ENCODE peak calls at places on chromosomes 6 and 20, in seven cellular contexts. One of them, this sample, is unnamed.

GRCh38 chr6:128508588-128509296 is 11.7 kb downstream of the PTPRK start:
- DNase-seq in GM13977: no peak
- DNase-seq in OCI-LY7: no peak
- DNase-seq in foreskin fibroblast: peak; percentile 95
- DNase-seq in A549: peak; percentile 86
- DNase-seq in bronchial epithelial cell: peak; percentile 96
- DNase-seq in astrocyte of the spinal cord: peak; percentile 87
- DNase-seq in this sample: no peak

GRCh38 chr6:166032366-166033171 is 135.1 kb downstream of the TBXT start:
- DNase-seq in A549: peak; percentile 89
- DNase-seq in OCI-LY7: no peak
- DNase-seq in foreskin fibroblast: peak; percentile 80
- DNase-seq in astrocyte of the spinal cord: peak; percentile 86
- DNase-seq in bronchial epithelial cell: no peak
- DNase-seq in GM13977: no peak
- DNase-seq in this sample: no peak

GRCh38 chr6:51569594-51569993 is 517.8 kb downstream of the PKHD1 start:
- DNase-seq in bronchial epithelial cell: no peak
- DNase-seq in foreskin fibroblast: no peak
- DNase-seq in astrocyte of the spinal cord: no peak
- DNase-seq in OCI-LY7: no peak
- DNase-seq in GM13977: no peak
- DNase-seq in A549: no peak
- DNase-seq in this sample: no peak

GRCh38 chr6:80553071-80553740 is 446.7 kb downstream of the BCKDHB start:
- DNase-seq in foreskin fibroblast: no peak
- DNase-seq in OCI-LY7: no peak
- DNase-seq in astrocyte of the spinal cord: peak; percentile 78
- DNase-seq in GM13977: no peak
- DNase-seq in A549: no peak
- DNase-seq in bronchial epithelial cell: no peak
- DNase-seq in this sample: no peak

GRCh38 chr6:29520232-29520631 is 32.5 kb upstream of the MAS1L start:
- DNase-seq in OCI-LY7: no peak
- DNase-seq in bronchial epithelial cell: no peak
- DNase-seq in astrocyte of the spinal cord: no peak
- DNase-seq in GM13977: no peak
- DNase-seq in foreskin fibroblast: no peak
- DNase-seq in A549: no peak
- DNase-seq in this sample: no peak

GRCh38 chr20:37669062-37669772 is 24.6 kb upstream of the CTNNBL1 start:
- DNase-seq in bronchial epithelial cell: peak; percentile 41
- DNase-seq in GM13977: no peak
- DNase-seq in astrocyte of the spinal cord: no peak
- DNase-seq in A549: no peak
- DNase-seq in OCI-LY7: no peak
- DNase-seq in foreskin fibroblast: peak; percentile 32
- DNase-seq in this sample: no peak

GRCh38 chr6:12313311-12313991 is 23.3 kb downstream of the EDN1 start:
- DNase-seq in bronchial epithelial cell: peak; percentile 52
- DNase-seq in A549: peak; percentile 70
- DNase-seq in astrocyte of the spinal cord: no peak
- DNase-seq in foreskin fibroblast: peak; percentile 25
- DNase-seq in GM13977: no peak
- DNase-seq in OCI-LY7: no peak
- DNase-seq in this sample: no peak

GRCh38 chr6:37059344-37060194 is 54.1 kb downstream of the FGD2 start:
- DNase-seq in foreskin fibroblast: peak; percentile 97
- DNase-seq in bronchial epithelial cell: peak; percentile 98
- DNase-seq in A549: peak; percentile 95
- DNase-seq in astrocyte of the spinal cord: peak; percentile 94
- DNase-seq in GM13977: no peak
- DNase-seq in OCI-LY7: no peak
- DNase-seq in this sample: peak; percentile 39

GRCh38 chr6:9540126-9540525 is 874.7 kb downstream of the TFAP2A start:
- DNase-seq in A549: no peak
- DNase-seq in OCI-LY7: no peak
- DNase-seq in astrocyte of the spinal cord: no peak
- DNase-seq in bronchial epithelial cell: no peak
- DNase-seq in GM13977: no peak
- DNase-seq in foreskin fibroblast: peak; percentile 64
- DNase-seq in this sample: no peak

GRCh38 chr20:50427740-50428462 is 82.3 kb upstream of the PTPN1 start:
- DNase-seq in astrocyte of the spinal cord: no peak
- DNase-seq in A549: no peak
- DNase-seq in GM13977: no peak
- DNase-seq in foreskin fibroblast: no peak
- DNase-seq in OCI-LY7: no peak
- DNase-seq in bronchial epithelial cell: peak; percentile 81
- DNase-seq in this sample: no peak

GRCh38 chr6:125294036-125294435 is 7.7 kb downstream of the HDDC2 start:
- DNase-seq in bronchial epithelial cell: no peak
- DNase-seq in GM13977: no peak
- DNase-seq in OCI-LY7: no peak
- DNase-seq in A549: no peak
- DNase-seq in astrocyte of the spinal cord: no peak
- DNase-seq in foreskin fibroblast: no peak
- DNase-seq in this sample: no peak

GRCh38 chr6:8881663-8882062 is 446.3 kb upstream of the SLC35B3 start:
- DNase-seq in A549: no peak
- DNase-seq in foreskin fibroblast: no peak
- DNase-seq in bronchial epithelial cell: no peak
- DNase-seq in astrocyte of the spinal cord: no peak
- DNase-seq in GM13977: no peak
- DNase-seq in OCI-LY7: no peak
- DNase-seq in this sample: no peak

GRCh38 chr6:163427498-163428254 is 13.2 kb downstream of the QKI start:
- DNase-seq in astrocyte of the spinal cord: peak; percentile 86
- DNase-seq in foreskin fibroblast: peak; percentile 69
- DNase-seq in bronchial epithelial cell: peak; percentile 73
- DNase-seq in A549: peak; percentile 66
- DNase-seq in OCI-LY7: peak; percentile 31
- DNase-seq in GM13977: no peak
- DNase-seq in this sample: no peak

GRCh38 chr6:169165561-169166300 is 87.9 kb downstream of the THBS2 start:
- DNase-seq in bronchial epithelial cell: no peak
- DNase-seq in A549: no peak
- DNase-seq in OCI-LY7: no peak
- DNase-seq in foreskin fibroblast: peak; percentile 34
- DNase-seq in GM13977: no peak
- DNase-seq in astrocyte of the spinal cord: peak; percentile 59
- DNase-seq in this sample: no peak

GRCh38 chr6:2531426-2532208 is 219.1 kb downstream of the MYLK4 start:
- DNase-seq in OCI-LY7: no peak
- DNase-seq in GM13977: no peak
- DNase-seq in bronchial epithelial cell: peak; percentile 96
- DNase-seq in astrocyte of the spinal cord: peak; percentile 94
- DNase-seq in foreskin fibroblast: peak; percentile 95
- DNase-seq in A549: no peak
- DNase-seq in this sample: no peak

GRCh38 chr6:47126647-47127339 is 84.7 kb upstream of the ADGRF1 start:
- DNase-seq in OCI-LY7: no peak
- DNase-seq in foreskin fibroblast: no peak
- DNase-seq in bronchial epithelial cell: peak; percentile 44
- DNase-seq in GM13977: no peak
- DNase-seq in A549: no peak
- DNase-seq in astrocyte of the spinal cord: no peak
- DNase-seq in this sample: no peak

GRCh38 chr20:34300809-34301586 is 2.2 kb downstream of the AHCY start:
- DNase-seq in GM13977: no peak
- DNase-seq in bronchial epithelial cell: no peak
- DNase-seq in astrocyte of the spinal cord: no peak
- DNase-seq in OCI-LY7: peak; percentile 40
- DNase-seq in A549: no peak
- DNase-seq in foreskin fibroblast: peak; percentile 37
- DNase-seq in this sample: no peak

GRCh38 chr20:58313366-58313765 is 3.9 kb downstream of the RAB22A start:
- DNase-seq in A549: no peak
- DNase-seq in OCI-LY7: no peak
- DNase-seq in GM13977: no peak
- DNase-seq in foreskin fibroblast: no peak
- DNase-seq in bronchial epithelial cell: no peak
- DNase-seq in astrocyte of the spinal cord: no peak
- DNase-seq in this sample: no peak

GRCh38 chr20:61119263-61119662 is 132.8 kb upstream of the CDH4 start:
- DNase-seq in GM13977: no peak
- DNase-seq in OCI-LY7: no peak
- DNase-seq in bronchial epithelial cell: no peak
- DNase-seq in astrocyte of the spinal cord: no peak
- DNase-seq in foreskin fibroblast: no peak
- DNase-seq in A549: no peak
- DNase-seq in this sample: no peak

GRCh38 chr20:57667924-57668782 is 41.7 kb downstream of the PMEPA1 start:
- DNase-seq in bronchial epithelial cell: no peak
- DNase-seq in foreskin fibroblast: no peak
- DNase-seq in A549: no peak
- DNase-seq in astrocyte of the spinal cord: no peak
- DNase-seq in GM13977: no peak
- DNase-seq in OCI-LY7: no peak
- DNase-seq in this sample: no peak

GRCh38 chr20:40279390-40279789 is 409.6 kb downstream of the MAFB start:
- DNase-seq in GM13977: no peak
- DNase-seq in A549: no peak
- DNase-seq in OCI-LY7: no peak
- DNase-seq in astrocyte of the spinal cord: peak; percentile 88
- DNase-seq in bronchial epithelial cell: peak; percentile 71
- DNase-seq in foreskin fibroblast: peak; percentile 87
- DNase-seq in this sample: no peak

GRCh38 chr20:14757728-14758127 is 420.3 kb upstream of the FLRT3 start:
- DNase-seq in bronchial epithelial cell: no peak
- DNase-seq in astrocyte of the spinal cord: no peak
- DNase-seq in OCI-LY7: no peak
- DNase-seq in foreskin fibroblast: no peak
- DNase-seq in GM13977: no peak
- DNase-seq in A549: no peak
- DNase-seq in this sample: no peak
- TF ChIP-seq CTCF in bronchial epithelial cell: no peak
- TF ChIP-seq CTCF in astrocyte of the spinal cord: no peak
- TF ChIP-seq CTCF in OCI-LY7: no peak
- TF ChIP-seq CTCF in foreskin fibroblast: no peak
- TF ChIP-seq CTCF in GM13977: no peak
- TF ChIP-seq CTCF in A549: no peak
- TF ChIP-seq CTCF in this sample: no peak

DNA sequence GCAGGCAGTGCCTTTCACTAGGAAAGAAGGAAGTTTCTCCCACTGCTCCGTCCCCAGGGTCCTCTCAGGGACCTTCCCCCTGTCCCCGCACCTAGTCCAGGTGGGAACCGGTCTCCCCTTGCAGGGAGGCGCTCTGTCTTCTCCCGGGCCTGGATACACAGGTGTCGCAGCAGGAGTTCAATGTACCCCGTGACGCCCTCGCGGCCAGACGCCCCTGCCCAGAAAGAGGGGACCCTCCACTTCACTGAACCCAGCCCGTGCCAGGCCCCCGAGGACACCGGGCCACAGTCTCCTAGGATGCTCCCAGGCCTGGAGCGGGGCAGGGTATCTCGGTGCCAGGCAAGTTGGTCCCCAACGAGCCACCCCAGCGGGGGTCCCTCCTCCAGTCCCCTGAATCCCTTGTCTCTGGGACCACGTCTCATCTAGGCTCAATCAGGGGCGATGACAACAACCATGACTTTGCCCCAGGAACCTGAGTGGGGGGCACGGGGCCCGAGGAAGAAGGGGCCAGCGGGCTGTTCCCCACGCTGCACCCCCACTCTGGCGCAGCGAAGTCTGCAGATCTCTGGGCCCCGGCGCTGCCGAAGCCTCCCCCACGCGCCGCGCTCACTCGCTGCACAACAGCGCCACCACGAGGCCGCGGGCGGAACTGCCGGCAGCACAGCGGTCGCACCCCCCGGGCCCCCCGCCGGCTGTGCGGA is 103.0 kb downstream of the EDN3 start:
- DNase-seq in GM13977: peak; percentile 78
- DNase-seq in astrocyte of the spinal cord: no peak
- DNase-seq in OCI-LY7: peak; percentile 39
- DNase-seq in foreskin fibroblast: peak; percentile 12
- DNase-seq in A549: peak; percentile 29
- DNase-seq in bronchial epithelial cell: no peak
- DNase-seq in this sample: peak; percentile 86
- TF ChIP-seq CTCF in GM13977: peak; percentile 93
- TF ChIP-seq CTCF in astrocyte of the spinal cord: peak; percentile 62
- TF ChIP-seq CTCF in OCI-LY7: peak; percentile 95
- TF ChIP-seq CTCF in foreskin fibroblast: peak; percentile 86
- TF ChIP-seq CTCF in A549: peak; percentile 94
- TF ChIP-seq CTCF in bronchial epithelial cell: peak; percentile 77
- TF ChIP-seq CTCF in this sample: peak; percentile 100

GRCh38 chr6:72522735-72523141 is 99.1 kb upstream of the KCNQ5 start:
- DNase-seq in OCI-LY7: peak; percentile 42
- DNase-seq in GM13977: no peak
- DNase-seq in foreskin fibroblast: no peak
- DNase-seq in bronchial epithelial cell: peak; percentile 21
- DNase-seq in astrocyte of the spinal cord: no peak
- DNase-seq in A549: peak; percentile 14
- DNase-seq in this sample: no peak
- TF ChIP-seq CTCF in OCI-LY7: peak; percentile 69
- TF ChIP-seq CTCF in GM13977: peak; percentile 29
- TF ChIP-seq CTCF in foreskin fibroblast: no peak
- TF ChIP-seq CTCF in bronchial epithelial cell: peak; percentile 19
- TF ChIP-seq CTCF in astrocyte of the spinal cord: no peak
- TF ChIP-seq CTCF in A549: no peak
- TF ChIP-seq CTCF in this sample: peak; percentile 39

GRCh38 chr20:44470327-44470726 is 5.3 kb upstream of the TTPAL start:
- DNase-seq in OCI-LY7: no peak
- DNase-seq in GM13977: no peak
- DNase-seq in foreskin fibroblast: no peak
- DNase-seq in A549: no peak
- DNase-seq in astrocyte of the spinal cord: no peak
- DNase-seq in bronchial epithelial cell: no peak
- DNase-seq in this sample: no peak

GRCh38 chr20:44468044-44468782 is 7.5 kb upstream of the TTPAL start:
- DNase-seq in bronchial epithelial cell: no peak
- DNase-seq in astrocyte of the spinal cord: no peak
- DNase-seq in A549: no peak
- DNase-seq in GM13977: no peak
- DNase-seq in foreskin fibroblast: no peak
- DNase-seq in OCI-LY7: no peak
- DNase-seq in this sample: no peak

GRCh38 chr20:44467289-44467883 is 8.3 kb upstream of the TTPAL start:
- DNase-seq in A549: no peak
- DNase-seq in astrocyte of the spinal cord: peak; percentile 71
- DNase-seq in OCI-LY7: no peak
- DNase-seq in bronchial epithelial cell: no peak
- DNase-seq in foreskin fibroblast: peak; percentile 72
- DNase-seq in GM13977: no peak
- DNase-seq in this sample: no peak

GRCh38 chr20:44475372-44475693 is 341 bp upstream of the TTPAL start:
- DNase-seq in A549: no peak
- DNase-seq in foreskin fibroblast: no peak
- DNase-seq in OCI-LY7: no peak
- DNase-seq in bronchial epithelial cell: no peak
- DNase-seq in GM13977: no peak
- DNase-seq in astrocyte of the spinal cord: no peak
- DNase-seq in this sample: no peak

DNA sequence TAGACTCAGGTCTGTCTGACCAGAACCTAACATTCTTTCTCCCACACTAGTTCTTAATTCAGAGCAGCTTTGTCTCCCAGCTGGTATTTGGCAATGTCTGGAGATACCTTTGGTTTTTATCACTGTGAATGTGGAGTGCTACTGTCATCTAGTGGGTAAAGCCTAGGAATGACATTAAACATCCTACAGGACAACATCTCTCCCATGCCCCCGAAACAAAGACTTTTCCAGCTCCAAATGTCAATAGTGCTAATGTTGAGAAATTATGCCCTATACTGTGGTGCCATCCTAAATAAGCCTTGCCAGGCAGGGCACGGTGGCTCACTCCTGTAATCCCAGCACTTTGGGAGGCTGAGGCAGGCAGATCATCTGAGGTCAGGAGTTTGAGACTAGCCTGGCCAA is 4.2 kb upstream of the TTPAL start:
- DNase-seq in astrocyte of the spinal cord: peak; percentile 43
- DNase-seq in foreskin fibroblast: peak; percentile 89
- DNase-seq in bronchial epithelial cell: peak; percentile 26
- DNase-seq in A549: peak; percentile 35
- DNase-seq in OCI-LY7: no peak
- DNase-seq in GM13977: no peak
- DNase-seq in this sample: no peak
- TF ChIP-seq CTCF in astrocyte of the spinal cord: peak; percentile 51
- TF ChIP-seq CTCF in foreskin fibroblast: peak; percentile 54
- TF ChIP-seq CTCF in bronchial epithelial cell: peak; percentile 55
- TF ChIP-seq CTCF in A549: peak; percentile 59
- TF ChIP-seq CTCF in OCI-LY7: peak; percentile 42
- TF ChIP-seq CTCF in GM13977: peak; percentile 27
- TF ChIP-seq CTCF in this sample: peak; percentile 48

This sample was measured in neural crest cell.